ENCODE peak calls at places on chromosomes 2 and 18, in five cellular contexts. J is stromal cell of bone marrow, H is GM23248, W is Peyer's patch, N is HFFc6. C is an unnamed sample.

GRCh38 chr2:239295377-239296019 is 105.3 kb downstream of the HDAC4 start:
- DNase-seq in J (no peak), H (no peak), W (no peak), N (no peak), C (no peak)

GRCh38 chr2:157052685-157053224 is 204.8 kb upstream of the GALNT5 start:
- DNase-seq in J (peak), N (peak), H (peak), W (no peak), C (no peak)

GRCh38 chr2:30232801-30233130 is 1.4 kb downstream of the LBH start:
- DNase-seq in N (no peak), W (peak), H (no peak), J (no peak), C (no peak)

GRCh38 chr18:45871655-45872054 is 46.2 kb downstream of the SIGLEC15 start:
- DNase-seq in N (no peak), H (peak), J (no peak), W (no peak), C (no peak)

GRCh38 chr2:129767987-129768386 is 211.5 kb upstream of the RAB6C start:
- DNase-seq in J (no peak), N (no peak), H (no peak), W (no peak), C (no peak)

GRCh38 chr2:31475692-31476091 is 61.1 kb upstream of the XDH start:
- DNase-seq in H (peak), N (peak), J (peak), W (no peak), C (no peak)

GRCh38 chr2:178756843-178757242 is 50.4 kb downstream of the TTN start:
- DNase-seq in N (peak), H (peak), J (peak), W (no peak), C (no peak)

GRCh38 chr18:76697441-76697901 is 124.9 kb upstream of the ZNF236 start:
- DNase-seq in H (peak), N (no peak), J (no peak), W (no peak), C (peak)

GRCh38 chr18:26700201-26700600 is 151.8 kb upstream of the KCTD1 start:
- DNase-seq in W (no peak), H (no peak), N (no peak), J (no peak), C (no peak)